ENCODE peak calls at places on chromosomes 7 and 10, in six cellular contexts. E is suprapubic skin, L is A549, G is stomach, I is transverse colon, V is ovary. W is an unnamed sample. For H3K4me1, the result is how much of the 10 kb centered on the place peaks cover.

GRCh38 chr7:141617280-141617679 is 66.1 kb downstream of the AGK start:
- DNase-seq in G (no peak), V (no peak), E (no peak), L (no peak), I (no peak), W (no peak)

GRCh38 chr10:17548162-17548561 is 69.0 kb downstream of the HACD1 start:
- DNase-seq in E (no peak), G (no peak), L (no peak), I (no peak), V (no peak), W (no peak)

GRCh38 chr7:83908526-83908925 is 259.6 kb upstream of the SEMA3E start:
- DNase-seq in V (no peak), L (no peak), G (no peak), E (no peak), I (no peak), W (no peak)

GRCh38 chr10:34689053-34689452 is 126.0 kb downstream of the PARD3 start:
- DNase-seq in V (no peak), E (no peak), G (no peak), L (no peak), I (no peak), W (no peak)

GRCh38 chr10:15202639-15203038 is 34.1 kb upstream of the NMT2 start:
- DNase-seq in E (no peak), L (no peak), G (no peak), V (no peak), I (no peak), W (no peak)

GRCh38 chr7:72435366-72435765 is 23.2 kb upstream of the CALN1 start:
- DNase-seq in G (no peak), I (no peak), E (no peak), L (no peak), V (no peak), W (no peak)

GRCh38 chr7:16509829-16510228 is 16.8 kb upstream of the LRRC72 start:
- DNase-seq in L (peak), G (no peak), I (no peak), V (no peak), E (no peak), W (no peak)

GRCh38 chr7:108351715-108352114 is 104.5 kb downstream of the NRCAM start:
- DNase-seq in G (no peak), E (no peak), V (no peak), L (peak), I (no peak), W (no peak)

GRCh38 chr10:131587976-131588680 is 276.6 kb upstream of the TCERG1L start:
- DNase-seq in I (no peak), V (no peak), E (no peak), G (no peak), L (no peak), W (no peak)

GRCh38 chr10:98555011-98555619 is 108.4 kb upstream of the HPS1 start:
- DNase-seq in I (no peak), G (no peak), V (no peak), L (no peak), E (no peak), W (no peak)

GRCh38 chr7:139543801-139544603 is 20.5 kb downstream of the CLEC2L start:
- DNase-seq in E (no peak), L (no peak), I (no peak), G (no peak), V (no peak), W (no peak)

GRCh38 chr7:16814987-16815386 is 10.2 kb upstream of the AGR2 start:
- DNase-seq in L (no peak), V (no peak), G (no peak), I (peak), E (no peak), W (no peak)

GRCh38 chr7:130298079-130298478 is 5.1 kb downstream of the CPA4 start:
- DNase-seq in V (no peak), E (no peak), I (no peak), L (no peak), G (no peak), W (no peak)

GRCh38 chr7:80498481-80499349 is 13.1 kb downstream of the GNAT3 start:
- DNase-seq in G (no peak), I (no peak), V (no peak), L (no peak), E (no peak), W (no peak)

GRCh38 chr7:103343758-103344452 is 662 bp downstream of the DNAJC2 start:
- DNase-seq in L (peak), V (no peak), I (peak), G (no peak), E (peak), W (peak)

GRCh38 chr10:34303022-34303421 is 512.1 kb downstream of the PARD3 start:
- DNase-seq in E (no peak), L (no peak), V (no peak), G (no peak), I (no peak), W (no peak)

GRCh38 chr10:70540789-70541360 is 61.7 kb downstream of the PRF1 start:
- DNase-seq in V (no peak), L (no peak), E (no peak), G (no peak), I (no peak), W (no peak)

GRCh38 chr10:71708301-71708703 is 11.3 kb downstream of the C10orf105 start:
- DNase-seq in I (peak), G (peak), E (peak), V (peak), L (peak), W (no peak)

GRCh38 chr7:20444041-20444440 is 113.3 kb downstream of the ITGB8 start:
- DNase-seq in V (no peak), I (no peak), G (no peak), L (no peak), E (no peak), W (no peak)

GRCh38 chr10:91090761-91091529 is 129.5 kb upstream of the PCGF5 start:
- DNase-seq in L (peak), G (no peak), E (no peak), V (no peak), I (no peak), W (no peak)

GRCh38 chr10:72597897-72598296 is 28.0 kb downstream of the MICU1 start:
- DNase-seq in I (no peak), G (no peak), E (no peak), V (no peak), L (no peak), W (no peak)

GRCh38 chr10:3748484-3748883 is 36.5 kb downstream of the KLF6 start:
- DNase-seq in E (no peak), V (no peak), G (no peak), L (no peak), I (no peak), W (no peak)

GRCh38 chr10:119349937-119350513 is 142.7 kb downstream of the GRK5 start:
- DNase-seq in V (peak), L (no peak), E (no peak), G (no peak), I (no peak), W (no peak)

GRCh38 chr10:102775973-102776669 is 32.4 kb downstream of the WBP1L start:
- DNase-seq in G (peak), I (peak), E (peak), V (peak), L (no peak), W (peak)

GRCh38 chr7:22361320-22361719 is 4.4 kb upstream of the RAPGEF5 start:
- DNase-seq in I (no peak), E (no peak), V (no peak), G (no peak), L (no peak), W (no peak)

GRCh38 chr7:70040971-70041766 is 442.9 kb downstream of the AUTS2 start:
- DNase-seq in L (peak), V (no peak), I (no peak), G (no peak), E (no peak), W (no peak)

GRCh38 chr7:38211940-38212339 is 33.9 kb downstream of the STARD3NL start:
- DNase-seq in V (no peak), I (no peak), G (no peak), L (no peak), E (no peak), W (no peak)

GRCh38 chr10:112517381-112517976 is 70.5 kb downstream of the VTI1A start:
- DNase-seq in G (no peak), L (peak), V (no peak), E (no peak), I (no peak), W (no peak)

GRCh38 chr10:11672836-11673235 is 61.4 kb upstream of the USP6NL start:
- DNase-seq in L (no peak), E (no peak), G (no peak), I (no peak), V (no peak), W (no peak)

GRCh38 chr10:117541909-117542705 is 439 bp upstream of the EMX2 start:
- DNase-seq in E (peak), L (peak), I (no peak), V (peak), G (no peak), W (no peak)

GRCh38 chr7:623464-623863 is 103.0 kb upstream of the DNAAF5 start:
- DNase-seq in G (no peak), E (no peak), V (no peak), I (no peak), L (no peak), W (no peak)

GRCh38 chr7:130297628-130298027 is 4.7 kb downstream of the CPA4 start:
- DNase-seq in L (no peak), V (no peak), I (no peak), G (no peak), E (no peak), W (no peak)

GRCh38 chr7:31962246-31962645 is 108.0 kb downstream of the PDE1C start:
- DNase-seq in V (no peak), L (no peak), E (no peak), I (no peak), G (no peak), W (no peak)

GRCh38 chr10:47452495-47453434 is 31.1 kb downstream of the ANXA8 start:
- DNase-seq in V (no peak), E (no peak), I (no peak), G (no peak), L (no peak), W (no peak)

GRCh38 chr10:4127518-4128315 is 342.7 kb upstream of the KLF6 start:
- DNase-seq in I (peak), G (peak), E (no peak), L (no peak), V (no peak), W (no peak)

GRCh38 chr7:155466814-155467675 is 9.1 kb downstream of the EN2 start:
- DNase-seq in L (no peak), G (no peak), V (no peak), E (no peak), I (no peak), W (no peak)

GRCh38 chr10:131452926-131453771 is 141.6 kb upstream of the TCERG1L start:
- DNase-seq in I (no peak), L (no peak), G (no peak), E (no peak), V (peak), W (no peak)

GRCh38 chr10:3225589-3225988 is 53.0 kb upstream of the PITRM1 start:
- DNase-seq in V (no peak), G (no peak), L (peak), E (no peak), I (no peak), W (no peak)

GRCh38 chr7:123797673-123798526 is 47.1 kb upstream of the HYAL4 start:
- DNase-seq in I (no peak), G (no peak), V (no peak), E (no peak), L (peak), W (no peak)
- TF ChIP-seq EP300 in I (no peak), G (no peak), V (no peak), E (no peak), L (no peak), W (no peak)

GRCh38 chr7:102045681-102046372 is 228.4 kb downstream of the CUX1 start:
- DNase-seq in E (no peak), L (no peak), I (no peak), V (no peak), G (no peak), W (no peak)
- H3K4me1 ChIP-seq in E (under half), L (under half), I (under half), V (under half), G (under half), W (under half)

DNA sequence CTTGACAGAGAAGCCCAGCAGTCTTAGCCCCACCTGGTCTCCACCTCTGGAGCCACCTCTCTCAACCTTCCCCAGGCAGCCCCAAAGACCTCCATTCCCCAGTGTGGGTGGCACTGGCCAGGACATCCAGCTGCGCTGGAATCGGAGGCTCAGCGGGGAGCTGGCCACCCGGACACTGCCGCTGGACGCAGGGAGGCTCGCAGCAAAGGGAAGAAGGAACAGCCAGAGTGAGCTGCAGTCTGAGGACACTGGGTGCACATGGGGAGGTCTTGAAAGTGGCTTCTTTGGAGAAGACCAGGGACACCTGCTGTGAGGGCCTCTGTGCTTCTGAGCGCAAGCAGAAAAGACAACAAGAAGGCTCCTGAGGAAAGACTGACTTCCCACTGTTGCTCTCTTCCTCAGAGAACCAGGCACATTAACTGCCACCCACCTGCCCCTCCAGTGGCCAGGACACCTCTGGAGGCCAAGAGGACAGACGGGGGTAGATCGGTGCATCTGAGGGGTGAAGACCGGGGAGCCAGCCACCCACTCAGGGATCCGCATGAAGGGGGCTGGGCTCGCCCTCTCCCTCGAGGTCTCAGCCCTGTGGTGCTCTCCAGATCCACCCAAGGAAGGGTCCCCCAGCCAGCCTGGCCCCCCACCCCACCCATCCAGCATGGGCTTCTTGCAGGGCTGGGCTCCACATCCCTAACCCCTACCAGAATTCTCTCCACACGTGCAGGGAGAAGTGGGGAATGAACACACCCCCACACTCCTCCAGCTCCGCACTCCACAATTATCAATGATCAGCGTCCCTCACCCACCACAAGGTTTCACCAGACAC is 1.8 kb downstream of the CAMK2B start:
- DNase-seq in I (no peak), E (no peak), G (no peak), V (no peak), L (no peak), W (no peak)
- H3K27ac ChIP-seq in I (no peak), E (no peak), G (no peak), V (no peak), L (no peak), W (peak)

GRCh38 chr10:132671171-132672154 is 114.5 kb downstream of the NKX6-2 start:
- DNase-seq in I (no peak), G (no peak), L (no peak), E (peak), V (no peak), W (no peak)
- TF ChIP-seq EP300 in I (no peak), G (no peak), L (no peak), E (no peak), V (no peak), W (no peak)